ENCODE peak calls at places on chromosomes 3 and 15, in ten cellular contexts. D is OCI-LY7, K is foreskin fibroblast, Z is fibroblast of pulmonary artery, V is stomach, P is NB4, J is neural progenitor cell, U is AG09309, A is mucosa of descending colon, S is GM23338. X is an unnamed sample.

GRCh38 chr15:70474367-70474681 is 289.0 kb downstream of the UACA start:
- DNase-seq in D (no peak), K (no peak), Z (no peak), V (no peak), P (no peak), J (no peak), U (no peak), A (no peak), S (no peak), X (no peak)

GRCh38 chr15:81029416-81030367 is 29.0 kb downstream of the TLNRD1 start:
- DNase-seq in D (peak; percentile 4), K (peak; percentile 53), Z (peak; percentile 44), V (no peak), P (peak; percentile 19), J (no peak), U (no peak), A (no peak), S (no peak), X (no peak)

GRCh38 chr3:16511561-16512434 is 1.7 kb downstream of the RFTN1 start:
- DNase-seq in D (peak; percentile 92), K (peak; percentile 89), Z (peak; percentile 86), V (peak; percentile 56), P (peak; percentile 74), J (peak; percentile 20), U (peak; percentile 63), A (peak; percentile 77), S (peak; percentile 29), X (peak; percentile 53)

GRCh38 chr15:22890296-22890695 is 51.8 kb downstream of the NIPA2 start:
- DNase-seq in D (no peak), K (no peak), Z (no peak), V (no peak), P (no peak), J (no peak), U (no peak), A (no peak), S (no peak), X (no peak)

GRCh38 chr3:40805456-40805855 is 280.7 kb downstream of the ZNF621 start:
- DNase-seq in D (no peak), K (no peak), Z (no peak), V (no peak), P (no peak), J (no peak), U (no peak), A (no peak), S (no peak), X (no peak)

GRCh38 chr3:55978953-55979352 is 489.3 kb downstream of the ERC2 start:
- DNase-seq in D (no peak), K (no peak), Z (no peak), V (no peak), P (no peak), J (no peak), U (no peak), A (no peak), S (no peak), X (no peak)

GRCh38 chr3:187104956-187105355 is 34.3 kb downstream of the RPL39L start:
- DNase-seq in D (no peak), K (peak; percentile 29), Z (peak; percentile 50), V (no peak), P (no peak), J (no peak), U (peak; percentile 42), A (no peak), S (no peak), X (no peak)

GRCh38 chr3:108125550-108126071 is 34.8 kb upstream of the CD47 start:
- DNase-seq in D (peak; percentile 96), K (no peak), Z (no peak), V (no peak), P (peak; percentile 81), J (peak; percentile 5), U (no peak), A (peak; percentile 64), S (no peak), X (no peak)

GRCh38 chr3:12904951-12905315 is 63.6 kb upstream of the RPL32 start:
- DNase-seq in D (no peak), K (no peak), Z (no peak), V (no peak), P (no peak), J (no peak), U (no peak), A (peak; percentile 31), S (no peak), X (no peak)

GRCh38 chr15:36877796-36878744 is 222.3 kb downstream of the MEIS2 start:
- DNase-seq in D (no peak), K (no peak), Z (no peak), V (no peak), P (peak; percentile 21), J (peak; percentile 57), U (no peak), A (no peak), S (peak; percentile 63), X (no peak)

GRCh38 chr15:35630985-35631384 is 85.0 kb upstream of the DPH6 start:
- DNase-seq in D (no peak), K (no peak), Z (no peak), V (peak; percentile 34), P (no peak), J (no peak), U (no peak), A (no peak), S (peak; percentile 13), X (no peak)

GRCh38 chr3:96106701-96107100 is 707.7 kb upstream of the EPHA6 start:
- DNase-seq in D (no peak), K (no peak), Z (no peak), V (no peak), P (no peak), J (no peak), U (no peak), A (no peak), S (no peak), X (no peak)

DNA sequence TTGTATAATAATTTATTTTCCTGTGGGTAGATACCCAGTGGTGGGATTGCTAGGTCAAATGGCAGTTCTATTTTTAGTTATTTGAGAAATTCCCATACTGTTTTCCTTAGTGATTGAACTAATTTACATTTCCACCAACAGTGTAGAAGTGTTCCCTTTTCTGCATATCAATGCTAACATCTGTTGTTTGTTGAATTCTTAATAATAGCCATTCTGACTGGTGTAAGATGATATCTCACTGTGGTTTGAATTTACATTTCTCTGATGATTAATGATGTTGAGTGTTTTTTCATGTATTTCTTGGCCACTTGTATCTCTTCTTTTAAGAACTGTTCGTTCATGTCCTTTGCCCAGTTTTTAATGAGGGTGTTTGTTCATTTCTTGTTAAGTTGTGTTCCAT is 713.4 kb upstream of the EPHA6 start:
- DNase-seq in D (no peak), K (no peak), Z (no peak), V (no peak), P (no peak), J (no peak), U (no peak), A (no peak), S (peak; percentile 12), X (no peak)
- H3K4me3 ChIP-seq in D (no peak overlapping the region), K (no peak overlapping the region), Z (no peak overlapping the region), V (no peak overlapping the region), P (no peak overlapping the region), J (no peak overlapping the region), U (no peak overlapping the region), A (no peak overlapping the region), S (no peak overlapping the region), X (no peak overlapping the region)

GRCh38 chr3:62376906-62377865 is 3.8 kb upstream of the FEZF2 start:
- DNase-seq in D (no peak), K (no peak), Z (no peak), V (no peak), P (no peak), J (peak; percentile 59), U (no peak), A (no peak), S (peak; percentile 61), X (no peak)
- H3K4me3 ChIP-seq in D (no peak overlapping the region), K (no peak overlapping the region), Z (no peak overlapping the region), V (no peak overlapping the region), P (no peak overlapping the region), J (no peak overlapping the region), U (no peak overlapping the region), A (no peak overlapping the region), S (peak overlapping the region; percentile 59), X (no peak overlapping the region)

GRCh38 chr3:69999191-70000027 is at the start of gene SAMMSON:
- DNase-seq in D (no peak), K (peak; percentile 22), Z (peak; percentile 44), V (no peak), P (no peak), J (no peak), U (peak; percentile 17), A (no peak), S (peak; percentile 60), X (no peak)
- H3K4me3 ChIP-seq in D (no peak within 1 kb of the TSS), K (peak within 1 kb of the TSS; percentile 23), Z (no peak within 1 kb of the TSS), V (peak within 1 kb of the TSS; percentile 15), P (no peak within 1 kb of the TSS), J (no peak within 1 kb of the TSS), U (peak within 1 kb of the TSS; percentile 25), A (no peak within 1 kb of the TSS), S (no peak within 1 kb of the TSS), X (no peak within 1 kb of the TSS)

DNA sequence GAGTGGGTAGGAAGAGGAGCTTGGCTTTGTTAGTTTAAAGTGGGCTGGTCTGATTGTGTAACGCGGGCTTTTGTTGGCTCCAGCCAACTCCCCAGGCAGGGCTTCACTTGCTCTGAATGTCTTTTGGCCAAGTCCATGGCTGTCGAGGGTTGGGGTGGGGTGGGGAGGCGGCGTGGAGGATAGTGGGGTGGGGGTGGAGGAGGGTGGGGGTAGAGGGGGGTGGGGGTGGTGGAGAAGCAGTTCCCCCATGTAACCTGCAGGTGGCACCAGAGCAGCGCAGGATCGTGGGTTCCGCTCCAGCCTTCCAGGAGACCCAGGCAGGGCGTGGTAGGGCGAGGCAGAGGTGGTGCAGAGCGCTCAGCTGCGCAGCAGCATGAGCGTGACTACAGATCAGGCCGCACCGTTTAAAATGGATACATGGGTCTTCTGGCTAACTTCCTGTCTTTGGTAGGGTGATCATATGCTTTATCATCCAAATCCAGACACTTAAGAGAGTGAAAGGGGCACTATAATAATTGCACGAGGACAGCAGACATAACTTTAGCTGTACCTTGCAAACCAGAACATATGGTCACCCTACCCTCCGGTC is 28.3 kb downstream of the GOLGA6A start:
- DNase-seq in D (peak; percentile 70), K (peak; percentile 79), Z (peak; percentile 91), V (peak; percentile 71), P (peak; percentile 86), J (peak; percentile 89), U (peak; percentile 80), A (peak; percentile 80), S (peak; percentile 86), X (peak; percentile 73)
- H3K4me3 ChIP-seq in D (no peak overlapping the region), K (no peak overlapping the region), Z (no peak overlapping the region), V (no peak overlapping the region), P (no peak overlapping the region), J (no peak overlapping the region), U (no peak overlapping the region), A (no peak overlapping the region), S (no peak overlapping the region), X (no peak overlapping the region)

X was measured in lung.